ENCODE peak calls at places on chromosomes 1 and 21, in five cellular contexts. D, T, G, C and I are unnamed samples.

GRCh38 chr1:29453502-29454240 is 217.3 kb downstream of the PTPRU start:
- DNase-seq in D (peak; percentile 74), T (peak; percentile 53), G (peak; percentile 56), C (peak; percentile 68), I (peak; percentile 48)

GRCh38 chr1:36492491-36492890 is 9.8 kb upstream of the CSF3R start:
- DNase-seq in D (no peak), T (no peak), G (no peak), C (no peak), I (no peak)

GRCh38 chr1:56788588-56788987 is 30.6 kb downstream of the FYB2 start:
- DNase-seq in D (no peak), T (no peak), G (no peak), C (no peak), I (peak; percentile 31)

GRCh38 chr1:112172294-112172882 is 182.9 kb upstream of the KCND3 start:
- DNase-seq in D (peak; percentile 60), T (no peak), G (peak; percentile 66), C (peak; percentile 5), I (peak; percentile 30)

GRCh38 chr1:111399792-111400610 is 27.5 kb downstream of the OVGP1 start:
- DNase-seq in D (peak; percentile 62), T (peak; percentile 16), G (peak; percentile 64), C (peak; percentile 32), I (peak; percentile 49)

GRCh38 chr1:220485131-220485530 is 42.8 kb upstream of the MARK1 start:
- DNase-seq in D (peak; percentile 2), T (no peak), G (no peak), C (no peak), I (no peak)

GRCh38 chr1:116483481-116484309 is 87.1 kb downstream of the CD58 start:
- DNase-seq in D (no peak), T (no peak), G (peak; percentile 48), C (no peak), I (no peak)

GRCh38 chr1:204410764-204411450 is 710 bp downstream of the PPP1R15B start:
- DNase-seq in D (peak; percentile 56), T (peak; percentile 47), G (peak; percentile 60), C (peak; percentile 42), I (peak; percentile 57)

GRCh38 chr21:28936721-28937120 is 56.0 kb downstream of the LTN1 start:
- DNase-seq in D (no peak), T (no peak), G (no peak), C (no peak), I (no peak)

GRCh38 chr1:245261786-245262185 is 107.0 kb downstream of the KIF26B start:
- DNase-seq in D (no peak), T (no peak), G (no peak), C (no peak), I (no peak)

GRCh38 chr1:23168079-23168461 is 586 bp downstream of the LUZP1 start:
- DNase-seq in D (peak; percentile 57), T (no peak), G (no peak), C (peak; percentile 50), I (peak; percentile 14)

GRCh38 chr1:18531503-18531845 is 50.7 kb downstream of the KLHDC7A start:
- DNase-seq in D (no peak), T (no peak), G (no peak), C (no peak), I (no peak)

GRCh38 chr1:33030575-33030974 is 6.1 kb downstream of the AK2 start:
- DNase-seq in D (no peak), T (no peak), G (no peak), C (no peak), I (no peak)

GRCh38 chr1:196494766-196495165 is 113.5 kb downstream of the KCNT2 start:
- DNase-seq in D (no peak), T (no peak), G (no peak), C (no peak), I (no peak)

GRCh38 chr1:87355894-87356293 is 27.2 kb downstream of the LMO4 start:
- DNase-seq in D (no peak), T (no peak), G (no peak), C (no peak), I (no peak)

GRCh38 chr1:48916121-48917069 is 139.7 kb upstream of the BEND5 start:
- DNase-seq in D (peak; percentile 5), T (no peak), G (peak; percentile 36), C (peak; percentile 41), I (peak; percentile 53)